ENCODE peak calls at places on chromosomes 13 and 19, in four cellular contexts. One of them, this sample, is unnamed.

GRCh38 chr19:18424890-18425514 is 5.8 kb downstream of the SSBP4 start:
- DNase-seq in fibroblast of lung: no peak
- DNase-seq in fibroblast of the aortic adventitia: no peak
- DNase-seq in GM23338: no peak
- DNase-seq in this sample: no peak

GRCh38 chr13:94708971-94709614 is 3.3 kb downstream of the SOX21 start:
- DNase-seq in fibroblast of lung: no peak
- DNase-seq in GM23338: peak; percentile 48
- DNase-seq in fibroblast of the aortic adventitia: no peak
- DNase-seq in this sample: no peak

GRCh38 chr13:105642511-105642958 is 892.9 kb downstream of the EFNB2 start:
- DNase-seq in fibroblast of the aortic adventitia: no peak
- DNase-seq in GM23338: no peak
- DNase-seq in fibroblast of lung: no peak
- DNase-seq in this sample: no peak

GRCh38 chr19:9885077-9885552 is 50.0 kb downstream of the PIN1 start:
- DNase-seq in GM23338: peak; percentile 56
- DNase-seq in fibroblast of lung: peak; percentile 33
- DNase-seq in fibroblast of the aortic adventitia: peak; percentile 65
- DNase-seq in this sample: peak; percentile 20

GRCh38 chr13:54150851-54151250 is 1122.2 kb downstream of the OLFM4 start:
- DNase-seq in fibroblast of the aortic adventitia: no peak
- DNase-seq in fibroblast of lung: no peak
- DNase-seq in GM23338: peak; percentile 35
- DNase-seq in this sample: no peak

GRCh38 chr13:67023088-67023893 is 206.8 kb downstream of the PCDH9 start:
- DNase-seq in GM23338: peak; percentile 61
- DNase-seq in fibroblast of the aortic adventitia: peak; percentile 67
- DNase-seq in fibroblast of lung: peak; percentile 88
- DNase-seq in this sample: peak; percentile 24

GRCh38 chr19:1445932-1446712 is 3.8 kb upstream of the APC2 start:
- DNase-seq in fibroblast of the aortic adventitia: no peak
- DNase-seq in fibroblast of lung: no peak
- DNase-seq in GM23338: peak; percentile 75
- DNase-seq in this sample: no peak

GRCh38 chr13:20989883-20990282 is 71.5 kb downstream of the LATS2 start:
- DNase-seq in fibroblast of the aortic adventitia: no peak
- DNase-seq in GM23338: no peak
- DNase-seq in fibroblast of lung: no peak
- DNase-seq in this sample: no peak

GRCh38 chr19:1651548-1652394 is 644 bp downstream of the TCF3 start:
- DNase-seq in fibroblast of the aortic adventitia: peak; percentile 13
- DNase-seq in GM23338: peak; percentile 58
- DNase-seq in fibroblast of lung: peak; percentile 23
- DNase-seq in this sample: peak; percentile 55

GRCh38 chr13:27638521-27638920 is 16.8 kb downstream of the POLR1D start:
- DNase-seq in GM23338: no peak
- DNase-seq in fibroblast of the aortic adventitia: peak; percentile 55
- DNase-seq in fibroblast of lung: peak; percentile 43
- DNase-seq in this sample: peak; percentile 44

GRCh38 chr13:99129050-99129449 is 71.6 kb upstream of the UBAC2 start:
- DNase-seq in GM23338: no peak
- DNase-seq in fibroblast of lung: no peak
- DNase-seq in fibroblast of the aortic adventitia: no peak
- DNase-seq in this sample: no peak

GRCh38 chr19:55646889-55647731 is 902 bp upstream of the CCDC106 start:
- DNase-seq in fibroblast of the aortic adventitia: no peak
- DNase-seq in GM23338: no peak
- DNase-seq in fibroblast of lung: no peak
- DNase-seq in this sample: no peak

GRCh38 chr19:32407004-32407992 is 1.7 kb downstream of the DPY19L3 start:
- DNase-seq in fibroblast of the aortic adventitia: peak; percentile 40
- DNase-seq in fibroblast of lung: peak; percentile 61
- DNase-seq in GM23338: no peak
- DNase-seq in this sample: peak; percentile 67

GRCh38 chr13:113407103-113407530 is 43.2 kb upstream of the GRTP1 start:
- DNase-seq in fibroblast of the aortic adventitia: no peak
- DNase-seq in fibroblast of lung: no peak
- DNase-seq in GM23338: no peak
- DNase-seq in this sample: no peak

GRCh38 chr19:38792250-38793111 is 3.5 kb downstream of the LGALS7B start:
- DNase-seq in GM23338: peak; percentile 93
- DNase-seq in fibroblast of the aortic adventitia: no peak
- DNase-seq in fibroblast of lung: peak; percentile 14
- DNase-seq in this sample: no peak

GRCh38 chr13:41563501-41564001 is 106.2 kb downstream of the RGCC start:
- DNase-seq in GM23338: no peak
- DNase-seq in fibroblast of the aortic adventitia: peak; percentile 35
- DNase-seq in fibroblast of lung: peak; percentile 72
- DNase-seq in this sample: peak; percentile 56

GRCh38 chr19:22607653-22608430 is 26.3 kb upstream of the ZNF492 start:
- DNase-seq in fibroblast of the aortic adventitia: no peak
- DNase-seq in GM23338: no peak
- DNase-seq in fibroblast of lung: no peak
- DNase-seq in this sample: no peak

GRCh38 chr19:55210120-55210493 is 806 bp upstream of the PTPRH start:
- DNase-seq in fibroblast of lung: peak; percentile 94
- DNase-seq in fibroblast of the aortic adventitia: peak; percentile 96
- DNase-seq in GM23338: no peak
- DNase-seq in this sample: peak; percentile 95

GRCh38 chr13:101144808-101145419 is 271.4 kb downstream of the NALCN start:
- DNase-seq in fibroblast of the aortic adventitia: peak; percentile 83
- DNase-seq in GM23338: peak; percentile 78
- DNase-seq in fibroblast of lung: peak; percentile 78
- DNase-seq in this sample: peak; percentile 78

GRCh38 chr13:106230450-106230849 is 305.0 kb downstream of the EFNB2 start:
- DNase-seq in fibroblast of the aortic adventitia: peak; percentile 4
- DNase-seq in GM23338: no peak
- DNase-seq in fibroblast of lung: peak; percentile 83
- DNase-seq in this sample: peak; percentile 43

GRCh38 chr13:112959206-112959605 is 9.8 kb upstream of the MCF2L start:
- DNase-seq in GM23338: no peak
- DNase-seq in fibroblast of the aortic adventitia: no peak
- DNase-seq in fibroblast of lung: no peak
- DNase-seq in this sample: no peak

GRCh38 chr13:94656766-94657165 is 55.1 kb downstream of the GPR180 start:
- DNase-seq in fibroblast of the aortic adventitia: peak; percentile 88
- DNase-seq in GM23338: peak; percentile 6
- DNase-seq in fibroblast of lung: peak; percentile 96
- DNase-seq in this sample: peak; percentile 97

GRCh38 chr19:5447700-5448311 is 7.4 kb upstream of the ZNRF4 start:
- DNase-seq in GM23338: no peak
- DNase-seq in fibroblast of lung: no peak
- DNase-seq in fibroblast of the aortic adventitia: no peak
- DNase-seq in this sample: no peak

GRCh38 chr13:101424381-101425155 is 8.3 kb upstream of the NALCN start:
- DNase-seq in fibroblast of the aortic adventitia: no peak
- DNase-seq in fibroblast of lung: peak; percentile 31
- DNase-seq in GM23338: no peak
- DNase-seq in this sample: peak; percentile 28

GRCh38 chr13:60162096-60162495 is 1.6 kb downstream of the DIAPH3 start:
- DNase-seq in GM23338: no peak
- DNase-seq in fibroblast of the aortic adventitia: no peak
- DNase-seq in fibroblast of lung: no peak
- DNase-seq in this sample: peak; percentile 67

GRCh38 chr19:37078717-37079032 is 442 bp downstream of the ZNF420 start:
- DNase-seq in fibroblast of the aortic adventitia: no peak
- DNase-seq in fibroblast of lung: no peak
- DNase-seq in GM23338: no peak
- DNase-seq in this sample: no peak

GRCh38 chr19:38975214-38975860 is at the start of gene FBXO17:
- DNase-seq in fibroblast of lung: peak; percentile 66
- DNase-seq in fibroblast of the aortic adventitia: peak; percentile 71
- DNase-seq in GM23338: peak; percentile 70
- DNase-seq in this sample: peak; percentile 64

GRCh38 chr19:12840091-12841079 is 2.1 kb downstream of the MAST1 start:
- DNase-seq in fibroblast of the aortic adventitia: peak; percentile 50
- DNase-seq in GM23338: peak; percentile 98
- DNase-seq in fibroblast of lung: peak; percentile 62
- DNase-seq in this sample: peak; percentile 53

GRCh38 chr19:31378404-31378803 is 29.2 kb upstream of the TSHZ3 start:
- DNase-seq in fibroblast of lung: peak; percentile 97
- DNase-seq in GM23338: no peak
- DNase-seq in fibroblast of the aortic adventitia: peak; percentile 98
- DNase-seq in this sample: peak; percentile 96

GRCh38 chr19:4229179-4229931 is at the start of gene EBI3:
- DNase-seq in fibroblast of the aortic adventitia: peak; percentile 32
- DNase-seq in GM23338: peak; percentile 37
- DNase-seq in fibroblast of lung: peak; percentile 38
- DNase-seq in this sample: peak; percentile 40

GRCh38 chr13:30103161-30103858 is 204.0 kb downstream of the KATNAL1 start:
- DNase-seq in fibroblast of lung: no peak
- DNase-seq in fibroblast of the aortic adventitia: no peak
- DNase-seq in GM23338: no peak
- DNase-seq in this sample: no peak

GRCh38 chr13:95704510-95704909 is 27.6 kb downstream of the DNAJC3 start:
- DNase-seq in fibroblast of lung: peak; percentile 12
- DNase-seq in fibroblast of the aortic adventitia: no peak
- DNase-seq in GM23338: peak; percentile 57
- DNase-seq in this sample: no peak

GRCh38 chr19:31160346-31160926 is 188.8 kb downstream of the TSHZ3 start:
- DNase-seq in fibroblast of lung: peak; percentile 10
- DNase-seq in fibroblast of the aortic adventitia: peak; percentile 26
- DNase-seq in GM23338: no peak
- DNase-seq in this sample: no peak

GRCh38 chr19:9952276-9952675 is 16.0 kb upstream of the OLFM2 start:
- DNase-seq in GM23338: peak; percentile 67
- DNase-seq in fibroblast of the aortic adventitia: no peak
- DNase-seq in fibroblast of lung: no peak
- DNase-seq in this sample: no peak

GRCh38 chr13:112510002-112510780 is 77.8 kb downstream of the TUBGCP3 start:
- DNase-seq in GM23338: peak; percentile 95
- DNase-seq in fibroblast of the aortic adventitia: peak; percentile 70
- DNase-seq in fibroblast of lung: peak; percentile 76
- DNase-seq in this sample: peak; percentile 69

GRCh38 chr13:98835156-98835555 is 82.7 kb upstream of the SLC15A1 start:
- DNase-seq in fibroblast of the aortic adventitia: no peak
- DNase-seq in GM23338: no peak
- DNase-seq in fibroblast of lung: no peak
- DNase-seq in this sample: no peak

GRCh38 chr13:23960566-23961156 is 63.4 kb upstream of the C1QTNF9B start:
- DNase-seq in GM23338: peak; percentile 80
- DNase-seq in fibroblast of the aortic adventitia: peak; percentile 61
- DNase-seq in fibroblast of lung: peak; percentile 63
- DNase-seq in this sample: peak; percentile 52

GRCh38 chr13:91863699-91864098 is 465.3 kb downstream of the GPC5 start:
- DNase-seq in GM23338: no peak
- DNase-seq in fibroblast of the aortic adventitia: no peak
- DNase-seq in fibroblast of lung: peak; percentile 14
- DNase-seq in this sample: no peak

GRCh38 chr19:17500447-17501198 is 10.8 kb upstream of the PGLS start:
- DNase-seq in fibroblast of the aortic adventitia: no peak
- DNase-seq in GM23338: no peak
- DNase-seq in fibroblast of lung: no peak
- DNase-seq in this sample: no peak

GRCh38 chr19:57320180-57321084 is at the start of gene ZNF543:
- DNase-seq in GM23338: peak; percentile 99
- DNase-seq in fibroblast of the aortic adventitia: peak; percentile 95
- DNase-seq in fibroblast of lung: peak; percentile 96
- DNase-seq in this sample: peak; percentile 97
- TF ChIP-seq CTCF in GM23338: no peak
- TF ChIP-seq CTCF in fibroblast of the aortic adventitia: no peak
- TF ChIP-seq CTCF in fibroblast of lung: no peak
- TF ChIP-seq CTCF in this sample: no peak

GRCh38 chr13:38045278-38046048 is 175.9 kb upstream of the TRPC4 start:
- DNase-seq in fibroblast of the aortic adventitia: peak; percentile 29
- DNase-seq in fibroblast of lung: peak; percentile 46
- DNase-seq in GM23338: peak; percentile 64
- DNase-seq in this sample: peak; percentile 51
- TF ChIP-seq CTCF in fibroblast of the aortic adventitia: peak; percentile 43
- TF ChIP-seq CTCF in fibroblast of lung: peak; percentile 60
- TF ChIP-seq CTCF in GM23338: peak; percentile 84
- TF ChIP-seq CTCF in this sample: peak; percentile 59

GRCh38 chr19:49844138-49844740 is 6.7 kb upstream of the PTOV1 start:
- DNase-seq in fibroblast of lung: no peak
- DNase-seq in fibroblast of the aortic adventitia: no peak
- DNase-seq in GM23338: no peak
- DNase-seq in this sample: no peak

GRCh38 chr19:49846408-49846807 is 4.6 kb upstream of the PTOV1 start:
- DNase-seq in GM23338: no peak
- DNase-seq in fibroblast of the aortic adventitia: no peak
- DNase-seq in fibroblast of lung: no peak
- DNase-seq in this sample: no peak

GRCh38 chr19:49847731-49848696 is 2.9 kb upstream of the PTOV1 start:
- DNase-seq in GM23338: no peak
- DNase-seq in fibroblast of the aortic adventitia: peak; percentile 79
- DNase-seq in fibroblast of lung: peak; percentile 90
- DNase-seq in this sample: peak; percentile 94

GRCh38 chr19:49843265-49843664 is 7.7 kb upstream of the PTOV1 start:
- DNase-seq in fibroblast of the aortic adventitia: no peak
- DNase-seq in GM23338: no peak
- DNase-seq in fibroblast of lung: no peak
- DNase-seq in this sample: no peak

DNA sequence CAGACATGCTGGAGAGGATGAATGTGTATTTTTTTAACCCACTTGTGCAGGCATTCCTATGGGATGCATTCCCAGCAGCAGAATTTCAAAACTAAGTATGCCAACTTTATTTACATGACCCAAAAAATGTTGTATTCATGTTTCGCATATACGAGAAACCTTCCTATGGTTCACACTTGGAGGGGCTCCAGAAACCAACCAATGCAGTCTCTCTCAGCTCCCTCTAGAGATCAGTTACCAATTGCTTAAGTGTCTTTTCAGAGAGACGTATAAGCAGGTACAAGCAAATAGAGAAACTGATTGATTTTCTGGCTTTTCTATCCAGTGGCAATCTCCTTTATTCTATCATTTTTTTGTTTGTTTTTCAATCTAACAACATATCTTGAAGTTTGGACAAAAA is 5.5 kb upstream of the PTOV1 start:
- DNase-seq in fibroblast of lung: peak; percentile 43
- DNase-seq in GM23338: no peak
- DNase-seq in fibroblast of the aortic adventitia: no peak
- DNase-seq in this sample: peak; percentile 59
- TF ChIP-seq CTCF in fibroblast of lung: peak; percentile 19
- TF ChIP-seq CTCF in GM23338: no peak
- TF ChIP-seq CTCF in fibroblast of the aortic adventitia: no peak
- TF ChIP-seq CTCF in this sample: peak; percentile 20

DNA sequence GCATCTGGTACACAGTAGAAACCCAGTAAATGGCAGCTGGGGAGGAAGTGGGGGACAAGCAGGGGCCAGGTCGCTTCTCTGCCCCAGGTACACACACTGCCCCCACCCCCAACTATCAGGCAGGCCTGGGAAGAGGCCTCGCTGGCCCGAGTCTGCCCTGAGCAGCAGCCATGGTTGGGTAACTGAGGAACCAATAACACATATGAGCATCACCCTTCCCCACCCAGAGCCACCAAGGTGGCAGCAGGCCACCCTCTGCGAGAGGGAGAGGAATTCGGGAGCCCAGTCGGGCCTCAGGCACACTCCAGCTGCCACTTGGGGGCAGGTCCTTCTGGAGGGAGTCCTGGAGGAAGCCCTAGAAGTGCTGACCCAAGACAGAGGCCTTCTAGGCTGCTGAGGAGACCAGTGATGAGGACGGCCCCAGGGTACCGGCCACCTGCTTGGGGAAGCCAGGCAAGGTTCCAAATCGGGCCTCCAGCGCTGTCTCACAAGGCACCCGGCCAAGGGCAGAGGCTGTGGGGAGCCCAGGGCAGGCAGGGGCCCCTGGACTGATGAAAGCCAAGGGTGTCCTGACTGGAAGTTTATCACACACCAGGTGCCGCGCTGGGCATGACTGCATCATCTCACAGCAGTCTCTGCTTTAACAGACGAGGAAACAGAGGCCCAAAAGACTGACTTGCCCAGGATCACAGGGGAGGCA is 14.0 kb upstream of the KPTN start:
- DNase-seq in GM23338: no peak
- DNase-seq in fibroblast of the aortic adventitia: no peak
- DNase-seq in fibroblast of lung: no peak
- DNase-seq in this sample: no peak
- TF ChIP-seq CTCF in GM23338: no peak
- TF ChIP-seq CTCF in fibroblast of the aortic adventitia: no peak
- TF ChIP-seq CTCF in fibroblast of lung: no peak
- TF ChIP-seq CTCF in this sample: no peak